ENCODE peak calls at places on chromosomes 12 and 14, in nine cellular contexts. One of them, this sample, is unnamed.

GRCh38 chr14:94112513-94113060 is 2.1 kb downstream of the IFI27 start:
- DNase-seq in suprapubic skin: peak
- DNase-seq in K562: no peak
- DNase-seq in Panc1: no peak
- DNase-seq in prostate gland: no peak
- DNase-seq in HL-60: no peak
- DNase-seq in stomach: peak
- DNase-seq in HCT116: no peak
- DNase-seq in GM23338: no peak
- DNase-seq in this sample: peak

GRCh38 chr14:68124885-68125731 is 305.5 kb downstream of the RAD51B start:
- DNase-seq in GM23338: no peak
- DNase-seq in HL-60: no peak
- DNase-seq in K562: no peak
- DNase-seq in stomach: no peak
- DNase-seq in prostate gland: no peak
- DNase-seq in Panc1: peak
- DNase-seq in HCT116: no peak
- DNase-seq in suprapubic skin: no peak
- DNase-seq in this sample: no peak

GRCh38 chr12:40693503-40693863 is 1.2 kb downstream of the CNTN1 start:
- DNase-seq in GM23338: peak
- DNase-seq in K562: no peak
- DNase-seq in HL-60: no peak
- DNase-seq in HCT116: peak
- DNase-seq in prostate gland: peak
- DNase-seq in stomach: no peak
- DNase-seq in suprapubic skin: peak
- DNase-seq in Panc1: no peak
- DNase-seq in this sample: peak

GRCh38 chr12:128570191-128571065 is 253.3 kb downstream of the SLC15A4 start:
- DNase-seq in prostate gland: no peak
- DNase-seq in HL-60: no peak
- DNase-seq in stomach: no peak
- DNase-seq in suprapubic skin: no peak
- DNase-seq in K562: no peak
- DNase-seq in Panc1: no peak
- DNase-seq in GM23338: no peak
- DNase-seq in HCT116: no peak
- DNase-seq in this sample: no peak

GRCh38 chr12:104329697-104330096 is 26.2 kb downstream of the EID3 start:
- DNase-seq in stomach: no peak
- DNase-seq in Panc1: no peak
- DNase-seq in prostate gland: no peak
- DNase-seq in HCT116: no peak
- DNase-seq in GM23338: no peak
- DNase-seq in suprapubic skin: no peak
- DNase-seq in K562: no peak
- DNase-seq in HL-60: no peak
- DNase-seq in this sample: no peak

GRCh38 chr12:15505616-15506015 is 183.3 kb downstream of the PTPRO start:
- DNase-seq in prostate gland: no peak
- DNase-seq in K562: no peak
- DNase-seq in stomach: no peak
- DNase-seq in HL-60: no peak
- DNase-seq in suprapubic skin: no peak
- DNase-seq in HCT116: no peak
- DNase-seq in GM23338: no peak
- DNase-seq in Panc1: no peak
- DNase-seq in this sample: no peak

GRCh38 chr12:58500399-58500798 is 419.9 kb downstream of the LRIG3 start:
- DNase-seq in Panc1: no peak
- DNase-seq in HCT116: no peak
- DNase-seq in prostate gland: no peak
- DNase-seq in stomach: no peak
- DNase-seq in HL-60: no peak
- DNase-seq in K562: no peak
- DNase-seq in GM23338: no peak
- DNase-seq in suprapubic skin: no peak
- DNase-seq in this sample: no peak

GRCh38 chr12:52020539-52021336 is 14.0 kb downstream of the TAMALIN start:
- DNase-seq in HCT116: no peak
- DNase-seq in Panc1: no peak
- DNase-seq in K562: peak
- DNase-seq in GM23338: peak
- DNase-seq in prostate gland: no peak
- DNase-seq in stomach: peak
- DNase-seq in HL-60: no peak
- DNase-seq in suprapubic skin: peak
- DNase-seq in this sample: peak

GRCh38 chr12:56994231-56994746 is 12.1 kb downstream of the ZBTB39 start:
- DNase-seq in suprapubic skin: no peak
- DNase-seq in GM23338: no peak
- DNase-seq in K562: no peak
- DNase-seq in stomach: no peak
- DNase-seq in HL-60: no peak
- DNase-seq in prostate gland: no peak
- DNase-seq in HCT116: no peak
- DNase-seq in Panc1: no peak
- DNase-seq in this sample: no peak

GRCh38 chr12:83573676-83574075 is 887.0 kb downstream of the TMTC2 start:
- DNase-seq in stomach: peak
- DNase-seq in Panc1: no peak
- DNase-seq in prostate gland: no peak
- DNase-seq in K562: peak
- DNase-seq in HL-60: no peak
- DNase-seq in suprapubic skin: no peak
- DNase-seq in HCT116: peak
- DNase-seq in GM23338: no peak
- DNase-seq in this sample: no peak

GRCh38 chr12:13171921-13172859 is 24.3 kb upstream of the EMP1 start:
- DNase-seq in K562: no peak
- DNase-seq in stomach: no peak
- DNase-seq in suprapubic skin: peak
- DNase-seq in prostate gland: peak
- DNase-seq in Panc1: no peak
- DNase-seq in GM23338: peak
- DNase-seq in HCT116: no peak
- DNase-seq in HL-60: no peak
- DNase-seq in this sample: no peak

GRCh38 chr12:13175499-13175898 is 21.0 kb upstream of the EMP1 start:
- DNase-seq in HL-60: no peak
- DNase-seq in suprapubic skin: no peak
- DNase-seq in prostate gland: no peak
- DNase-seq in K562: no peak
- DNase-seq in HCT116: no peak
- DNase-seq in GM23338: no peak
- DNase-seq in Panc1: no peak
- DNase-seq in stomach: no peak
- DNase-seq in this sample: no peak

GRCh38 chr12:13173537-13173936 is 23.0 kb upstream of the EMP1 start:
- DNase-seq in K562: no peak
- DNase-seq in stomach: peak
- DNase-seq in HL-60: no peak
- DNase-seq in HCT116: peak
- DNase-seq in suprapubic skin: peak
- DNase-seq in prostate gland: no peak
- DNase-seq in Panc1: no peak
- DNase-seq in GM23338: no peak
- DNase-seq in this sample: no peak

GRCh38 chr12:13170892-13171490 is 25.5 kb upstream of the EMP1 start:
- DNase-seq in prostate gland: no peak
- DNase-seq in suprapubic skin: no peak
- DNase-seq in K562: no peak
- DNase-seq in HL-60: no peak
- DNase-seq in HCT116: no peak
- DNase-seq in GM23338: no peak
- DNase-seq in stomach: no peak
- DNase-seq in Panc1: no peak
- DNase-seq in this sample: no peak

DNA sequence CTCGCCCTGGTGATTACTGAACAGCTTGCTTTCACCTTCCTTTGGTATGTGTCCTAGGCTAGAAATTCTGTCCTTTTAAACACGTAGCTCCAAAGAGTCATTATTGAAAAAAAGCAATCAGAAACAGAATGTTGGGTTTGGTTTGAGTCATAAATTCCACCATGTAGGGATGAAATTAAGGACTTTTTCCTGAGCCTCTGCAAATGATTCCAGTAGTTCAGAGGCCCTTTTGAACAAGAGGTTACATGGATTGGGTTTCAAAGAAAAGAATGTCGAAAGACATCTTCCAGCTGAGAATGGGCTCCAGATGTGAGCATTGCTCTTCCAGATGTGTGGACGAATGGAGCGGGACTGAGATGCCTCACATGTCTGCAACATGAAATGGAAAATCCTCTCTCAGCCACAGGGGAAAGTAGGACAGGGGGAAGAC is 23.5 kb upstream of the EMP1 start:
- DNase-seq in GM23338: no peak
- DNase-seq in K562: no peak
- DNase-seq in HL-60: no peak
- DNase-seq in stomach: no peak
- DNase-seq in prostate gland: no peak
- DNase-seq in HCT116: no peak
- DNase-seq in suprapubic skin: no peak
- DNase-seq in Panc1: no peak
- DNase-seq in this sample: no peak
- TF ChIP-seq POLR2AphosphoS5 in GM23338: no peak
- TF ChIP-seq POLR2AphosphoS5 in K562: no peak
- TF ChIP-seq POLR2AphosphoS5 in HL-60: no peak
- TF ChIP-seq POLR2AphosphoS5 in stomach: no peak
- TF ChIP-seq POLR2AphosphoS5 in prostate gland: no peak
- TF ChIP-seq POLR2AphosphoS5 in HCT116: no peak
- TF ChIP-seq POLR2AphosphoS5 in suprapubic skin: peak
- TF ChIP-seq POLR2AphosphoS5 in Panc1: no peak
- TF ChIP-seq POLR2AphosphoS5 in this sample: peak

GRCh38 chr12:65960820-65961691 is 136.8 kb downstream of the HMGA2 start:
- DNase-seq in HCT116: no peak
- DNase-seq in HL-60: no peak
- DNase-seq in GM23338: no peak
- DNase-seq in suprapubic skin: no peak
- DNase-seq in prostate gland: no peak
- DNase-seq in Panc1: no peak
- DNase-seq in K562: no peak
- DNase-seq in stomach: no peak
- DNase-seq in this sample: no peak

GRCh38 chr12:65961731-65962130 is 137.4 kb downstream of the HMGA2 start:
- DNase-seq in K562: no peak
- DNase-seq in stomach: no peak
- DNase-seq in HL-60: no peak
- DNase-seq in suprapubic skin: no peak
- DNase-seq in HCT116: no peak
- DNase-seq in Panc1: no peak
- DNase-seq in prostate gland: no peak
- DNase-seq in GM23338: no peak
- DNase-seq in this sample: no peak

GRCh38 chr12:65959452-65959851 is 135.2 kb downstream of the HMGA2 start:
- DNase-seq in stomach: no peak
- DNase-seq in prostate gland: no peak
- DNase-seq in suprapubic skin: no peak
- DNase-seq in K562: no peak
- DNase-seq in HL-60: no peak
- DNase-seq in HCT116: no peak
- DNase-seq in GM23338: no peak
- DNase-seq in Panc1: no peak
- DNase-seq in this sample: no peak

GRCh38 chr12:65965358-65965757 is 141.1 kb downstream of the HMGA2 start:
- DNase-seq in Panc1: no peak
- DNase-seq in HCT116: no peak
- DNase-seq in prostate gland: no peak
- DNase-seq in stomach: no peak
- DNase-seq in suprapubic skin: no peak
- DNase-seq in K562: no peak
- DNase-seq in HL-60: no peak
- DNase-seq in GM23338: peak
- DNase-seq in this sample: no peak

DNA sequence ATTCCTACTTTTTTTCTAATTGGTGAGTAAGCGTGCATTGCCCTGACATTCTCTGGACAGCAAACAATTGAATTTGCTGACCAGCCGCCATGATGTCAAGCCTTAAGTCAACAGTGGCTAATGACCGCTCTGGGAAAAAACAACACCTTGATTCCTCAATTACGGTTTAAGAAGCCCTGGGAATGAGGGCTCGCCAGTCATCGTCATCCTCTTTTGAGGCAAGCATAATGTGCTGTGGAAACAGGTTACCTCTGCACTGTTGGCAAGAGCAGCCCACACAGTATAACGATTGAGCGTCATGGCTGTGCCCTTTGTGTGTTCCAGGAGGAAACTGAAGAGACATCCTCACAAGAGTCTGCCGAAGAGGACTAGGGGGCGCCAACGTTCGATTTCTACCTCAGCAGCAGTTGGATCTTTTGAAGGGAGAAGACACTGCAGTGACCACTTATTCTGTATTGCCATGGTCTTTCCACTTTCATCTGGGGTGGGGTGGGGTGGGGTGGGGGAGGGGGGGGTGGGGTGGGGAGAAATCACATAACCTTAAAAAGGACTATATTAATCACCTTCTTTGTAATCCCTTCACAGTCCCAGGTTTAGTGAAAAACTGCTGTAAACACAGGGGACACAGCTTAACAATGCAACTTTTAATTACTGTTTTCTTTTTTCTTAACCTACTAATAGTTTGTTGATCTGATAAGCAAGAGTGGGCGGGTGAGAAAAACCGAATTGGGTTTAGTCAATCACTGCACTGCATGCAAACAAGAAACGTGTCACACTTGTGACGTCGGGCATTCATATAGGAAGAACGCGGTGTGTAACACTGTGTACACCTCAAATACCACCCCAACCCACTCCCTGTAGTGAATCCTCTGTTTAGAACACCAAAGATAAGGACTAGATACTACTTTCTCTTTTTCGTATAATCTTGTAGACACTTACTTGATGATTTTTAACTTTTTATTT is 138.9 kb downstream of the HMGA2 start:
- DNase-seq in Panc1: no peak
- DNase-seq in K562: peak
- DNase-seq in HCT116: peak
- DNase-seq in suprapubic skin: no peak
- DNase-seq in HL-60: no peak
- DNase-seq in stomach: no peak
- DNase-seq in prostate gland: no peak
- DNase-seq in GM23338: peak
- DNase-seq in this sample: no peak
- TF ChIP-seq CTCF in Panc1: peak
- TF ChIP-seq CTCF in K562: peak
- TF ChIP-seq CTCF in HCT116: peak
- TF ChIP-seq CTCF in suprapubic skin: no peak
- TF ChIP-seq CTCF in HL-60: no peak
- TF ChIP-seq CTCF in stomach: no peak
- TF ChIP-seq CTCF in prostate gland: no peak
- TF ChIP-seq CTCF in GM23338: peak
- TF ChIP-seq CTCF in this sample: no peak

GRCh38 chr12:49687941-49688340 is 19.3 kb downstream of the FMNL3 start:
- DNase-seq in Panc1: no peak
- DNase-seq in suprapubic skin: no peak
- DNase-seq in GM23338: peak
- DNase-seq in HL-60: no peak
- DNase-seq in HCT116: no peak
- DNase-seq in K562: no peak
- DNase-seq in stomach: no peak
- DNase-seq in prostate gland: no peak
- DNase-seq in this sample: no peak
- TF ChIP-seq POLR2AphosphoS5 in Panc1: no peak
- TF ChIP-seq POLR2AphosphoS5 in suprapubic skin: no peak
- TF ChIP-seq POLR2AphosphoS5 in GM23338: no peak
- TF ChIP-seq POLR2AphosphoS5 in HL-60: no peak
- TF ChIP-seq POLR2AphosphoS5 in HCT116: no peak
- TF ChIP-seq POLR2AphosphoS5 in K562: no peak
- TF ChIP-seq POLR2AphosphoS5 in stomach: no peak
- TF ChIP-seq POLR2AphosphoS5 in prostate gland: no peak
- TF ChIP-seq POLR2AphosphoS5 in this sample: no peak

GRCh38 chr12:7667025-7667575 is 1.4 kb upstream of the APOBEC1 start:
- DNase-seq in prostate gland: no peak
- DNase-seq in HCT116: peak
- DNase-seq in HL-60: no peak
- DNase-seq in Panc1: no peak
- DNase-seq in GM23338: peak
- DNase-seq in K562: peak
- DNase-seq in suprapubic skin: no peak
- DNase-seq in stomach: no peak
- DNase-seq in this sample: no peak
- TF ChIP-seq CTCF in prostate gland: no peak
- TF ChIP-seq CTCF in HCT116: peak
- TF ChIP-seq CTCF in HL-60: no peak
- TF ChIP-seq CTCF in Panc1: peak
- TF ChIP-seq CTCF in GM23338: peak
- TF ChIP-seq CTCF in K562: no peak
- TF ChIP-seq CTCF in suprapubic skin: no peak
- TF ChIP-seq CTCF in stomach: no peak
- TF ChIP-seq CTCF in this sample: no peak

This sample was measured in upper lobe of left lung.